ENCODE peak calls at places on chromosome 21, in four cellular contexts. P is A549, G is IMR-90, F is GM12878. A is an unnamed sample.

GRCh38 chr21:14600569-14601308 is 54.6 kb upstream of the SAMSN1 start:
- DNase-seq in P (no peak), F (no peak), G (no peak), A (no peak)

GRCh38 chr21:17454315-17455027 is 58.4 kb upstream of the CXADR start:
- DNase-seq in F (no peak), P (peak; percentile 92), G (peak; percentile 92), A (peak; percentile 34)

GRCh38 chr21:16870116-16870515 is 642.7 kb upstream of the CXADR start:
- DNase-seq in P (no peak), G (peak; percentile 5), F (no peak), A (no peak)

GRCh38 chr21:14945176-14945575 is 119.6 kb downstream of the NRIP1 start:
- DNase-seq in G (no peak), P (no peak), F (no peak), A (no peak)

GRCh38 chr21:16945580-16945979 is 567.3 kb upstream of the CXADR start:
- DNase-seq in G (no peak), F (no peak), P (no peak), A (no peak)

GRCh38 chr21:41713495-41714281 is 53.2 kb downstream of the RIPK4 start:
- DNase-seq in P (no peak), G (no peak), F (no peak), A (no peak)

GRCh38 chr21:41663805-41664788 is 102.8 kb downstream of the RIPK4 start:
- DNase-seq in P (peak; percentile 65), F (peak; percentile 26), G (peak; percentile 32), A (no peak)

GRCh38 chr21:29145354-29145782 is 14.9 kb downstream of the MAP3K7CL start:
- DNase-seq in P (peak; percentile 17), G (peak; percentile 95), F (no peak), A (no peak)

GRCh38 chr21:17089121-17089520 is 423.7 kb upstream of the CXADR start:
- DNase-seq in F (no peak), P (no peak), G (no peak), A (no peak)

GRCh38 chr21:46322351-46323226 is 1.1 kb downstream of the C21orf58 start:
- DNase-seq in F (no peak), G (peak; percentile 47), P (peak; percentile 12), A (no peak)

GRCh38 chr21:31444061-31444460 is 100.0 kb upstream of the TIAM1 start:
- DNase-seq in F (no peak), G (peak; percentile 4), P (no peak), A (no peak)

GRCh38 chr21:46117586-46118304 is 19.8 kb downstream of the COL6A2 start:
- DNase-seq in F (no peak), G (no peak), P (no peak), A (no peak)

GRCh38 chr21:16011719-16012118 is 281.9 kb downstream of the USP25 start:
- DNase-seq in F (no peak), G (no peak), P (no peak), A (no peak)

GRCh38 chr21:35696644-35697043 is 363.7 kb downstream of the SETD4 start:
- DNase-seq in G (no peak), P (no peak), F (no peak), A (no peak)

GRCh38 chr21:35585155-35585554 is 475.2 kb downstream of the SETD4 start:
- DNase-seq in F (no peak), P (no peak), G (peak; percentile 37), A (no peak)

GRCh38 chr21:42558846-42559245 is 45.2 kb downstream of the SLC37A1 start:
- DNase-seq in G (no peak), P (no peak), F (no peak), A (no peak)

GRCh38 chr21:28632718-28633408 is 359.8 kb downstream of the LTN1 start:
- DNase-seq in P (no peak), G (peak; percentile 83), F (no peak), A (no peak)

GRCh38 chr21:27168084-27168483 is 201.2 kb upstream of the ADAMTS5 start:
- DNase-seq in G (peak; percentile 51), P (no peak), F (no peak), A (no peak)

GRCh38 chr21:41678016-41678935 is 88.6 kb downstream of the RIPK4 start:
- DNase-seq in G (peak; percentile 8), F (no peak), P (peak; percentile 94), A (no peak)

GRCh38 chr21:42162831-42163510 is 56.0 kb upstream of the ABCG1 start:
- DNase-seq in F (no peak), P (no peak), G (no peak), A (no peak)

GRCh38 chr21:33367309-33367973 is 35.8 kb upstream of the IFNGR2 start:
- DNase-seq in P (no peak), F (no peak), G (no peak), A (no peak)

GRCh38 chr21:33368576-33368975 is 34.6 kb upstream of the IFNGR2 start:
- DNase-seq in P (no peak), F (no peak), G (no peak), A (no peak)

GRCh38 chr21:33370292-33370691 is 32.9 kb upstream of the IFNGR2 start:
- DNase-seq in F (no peak), P (no peak), G (no peak), A (no peak)

GRCh38 chr21:33368124-33368523 is 35.1 kb upstream of the IFNGR2 start:
- DNase-seq in P (no peak), F (no peak), G (no peak), A (no peak)

GRCh38 chr21:33369586-33369985 is 33.6 kb upstream of the IFNGR2 start:
- DNase-seq in P (no peak), G (no peak), F (no peak), A (no peak)
- TF ChIP-seq ELK1 in P (no peak), G (no peak), F (no peak), A (no peak)

GRCh38 chr21:44925027-44925755 is 4.5 kb upstream of the ITGB2 start:
- DNase-seq in F (no peak), G (peak; percentile 64), P (no peak), A (no peak)
- TF ChIP-seq ELK1 in F (no peak), G (no peak), P (no peak), A (no peak)

GRCh38 chr21:38223893-38224540 is 32.8 kb upstream of the KCNJ15 start:
- DNase-seq in F (no peak), G (peak; percentile 26), P (peak; percentile 75), A (peak; percentile 66)
- TF ChIP-seq ELK1 in F (no peak), G (no peak), P (no peak), A (no peak)

GRCh38 chr21:32516729-32517649 is 68.3 kb downstream of the TCP10L start:
- DNase-seq in G (peak; percentile 99), P (peak; percentile 25), F (no peak), A (no peak)
- TF ChIP-seq ELK1 in G (no peak), P (no peak), F (no peak), A (no peak)

DNA sequence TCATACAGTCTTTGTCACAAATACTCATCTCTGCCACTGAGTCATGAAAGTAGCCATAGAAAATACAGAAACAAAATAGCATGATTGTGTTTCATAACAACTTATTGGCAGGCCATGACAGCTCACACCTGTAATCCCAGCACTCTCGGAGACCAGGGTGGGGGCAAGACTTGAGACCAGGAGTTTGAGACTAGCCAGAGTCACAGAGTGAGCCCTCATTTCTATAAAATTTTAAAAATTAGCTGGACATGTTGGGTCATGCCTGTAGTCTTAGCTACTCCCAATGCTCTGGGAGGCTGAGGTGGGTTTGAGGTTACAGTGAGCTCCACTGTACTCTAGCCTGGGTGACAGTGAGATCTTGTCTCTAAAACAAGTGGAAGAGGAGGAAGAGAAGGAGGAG is 411.1 kb downstream of the PCP4 start:
- DNase-seq in F (no peak), P (no peak), G (no peak), A (no peak)
- TF ChIP-seq ELK1 in F (no peak), P (no peak), G (no peak), A (no peak)